ENCODE peak calls at places on chromosomes 6 and 20, in seven cellular contexts. I, V, B, N, J, O and T are unnamed samples.

GRCh38 chr6:12385316-12385715 is 95.2 kb downstream of the EDN1 start:
- DNase-seq in I (no peak), V (no peak), B (no peak), N (no peak), J (no peak), O (no peak), T (no peak)

GRCh38 chr20:32709528-32710121 is 33.6 kb downstream of the COMMD7 start:
- DNase-seq in I (no peak), V (no peak), B (no peak), N (no peak), J (peak; percentile 19), O (no peak), T (no peak)

GRCh38 chr6:38117281-38117680 is 297.8 kb downstream of the ZFAND3 start:
- DNase-seq in I (no peak), V (no peak), B (no peak), N (no peak), J (peak; percentile 58), O (no peak), T (no peak)

GRCh38 chr20:8860011-8860495 is 208.8 kb upstream of the PLCB4 start:
- DNase-seq in I (no peak), V (no peak), B (no peak), N (no peak), J (peak; percentile 93), O (no peak), T (no peak)

GRCh38 chr6:88698661-88699060 is 264.8 kb downstream of the RNGTT start:
- DNase-seq in I (no peak), V (no peak), B (no peak), N (no peak), J (no peak), O (no peak), T (no peak)

GRCh38 chr6:20416063-20416454 is 14.4 kb downstream of the E2F3 start:
- DNase-seq in I (no peak), V (no peak), B (no peak), N (no peak), J (no peak), O (no peak), T (no peak)

GRCh38 chr6:122400467-122401089 is 1.1 kb downstream of the HSF2 start:
- DNase-seq in I (no peak), V (peak; percentile 10), B (no peak), N (no peak), J (no peak), O (no peak), T (no peak)

GRCh38 chr20:31602779-31603441 is 2.2 kb upstream of the ID1 start:
- DNase-seq in I (no peak), V (peak; percentile 20), B (peak; percentile 66), N (no peak), J (peak; percentile 93), O (no peak), T (no peak)

GRCh38 chr6:150848400-150848799 is 17.1 kb upstream of the MTHFD1L start:
- DNase-seq in I (no peak), V (no peak), B (no peak), N (no peak), J (no peak), O (no peak), T (peak; percentile 45)

GRCh38 chr20:33658510-33658909 is 3.6 kb upstream of the C20orf144 start:
- DNase-seq in I (no peak), V (no peak), B (no peak), N (no peak), J (no peak), O (no peak), T (peak; percentile 45)

GRCh38 chr20:49779972-49780371 is 32.7 kb upstream of the SLC9A8 start:
- DNase-seq in I (no peak), V (no peak), B (no peak), N (no peak), J (no peak), O (no peak), T (no peak)

GRCh38 chr6:146345582-146345981 is 198.1 kb upstream of the RAB32 start:
- DNase-seq in I (no peak), V (no peak), B (no peak), N (no peak), J (no peak), O (no peak), T (no peak)

GRCh38 chr6:7058250-7058923 is 49.4 kb upstream of the RREB1 start:
- DNase-seq in I (peak; percentile 85), V (no peak), B (peak; percentile 82), N (no peak), J (peak; percentile 99), O (no peak), T (peak; percentile 73)

GRCh38 chr6:32982084-32982701 is 13.8 kb downstream of the BRD2 start:
- DNase-seq in I (no peak), V (peak; percentile 52), B (no peak), N (no peak), J (no peak), O (no peak), T (no peak)

GRCh38 chr6:31794866-31795615 is 511 bp downstream of the VARS1 start:
- DNase-seq in I (no peak), V (no peak), B (no peak), N (no peak), J (peak; percentile 52), O (no peak), T (no peak)

GRCh38 chr6:125207956-125208355 is 54.4 kb downstream of the TPD52L1 start:
- DNase-seq in I (no peak), V (no peak), B (no peak), N (no peak), J (peak; percentile 51), O (no peak), T (no peak)

GRCh38 chr6:35737413-35738211 is 780 bp downstream of the ARMC12 start:
- DNase-seq in I (peak; percentile 24), V (peak; percentile 91), B (no peak), N (no peak), J (peak; percentile 71), O (no peak), T (peak; percentile 54)

GRCh38 chr6:140009286-140009685 is 634.8 kb upstream of the CITED2 start:
- DNase-seq in I (no peak), V (no peak), B (no peak), N (no peak), J (no peak), O (no peak), T (no peak)

GRCh38 chr20:23050847-23051627 is 1.6 kb upstream of the THBD start:
- DNase-seq in I (peak; percentile 58), V (no peak), B (peak; percentile 71), N (peak; percentile 71), J (peak; percentile 64), O (peak; percentile 92), T (peak; percentile 82)

GRCh38 chr20:33732166-33732970 is 572 bp downstream of the ZNF341 start:
- DNase-seq in I (peak; percentile 88), V (peak; percentile 93), B (peak; percentile 94), N (peak; percentile 95), J (peak; percentile 75), O (peak; percentile 67), T (peak; percentile 100)

GRCh38 chr6:14641401-14641800 is 523.8 kb downstream of the CD83 start:
- DNase-seq in I (no peak), V (no peak), B (no peak), N (no peak), J (no peak), O (no peak), T (no peak)

GRCh38 chr6:14211596-14211961 is 94.0 kb downstream of the CD83 start:
- DNase-seq in I (peak; percentile 64), V (no peak), B (peak; percentile 70), N (peak; percentile 66), J (peak; percentile 27), O (peak; percentile 32), T (peak; percentile 47)

GRCh38 chr20:4613718-4614620 is 107.7 kb upstream of the PRND start:
- DNase-seq in I (peak; percentile 49), V (peak; percentile 62), B (peak; percentile 92), N (no peak), J (peak; percentile 87), O (peak; percentile 83), T (peak; percentile 41)

GRCh38 chr20:1357921-1358671 is 29.2 kb upstream of the SDCBP2 start:
- DNase-seq in I (no peak), V (no peak), B (no peak), N (no peak), J (peak; percentile 84), O (no peak), T (no peak)

GRCh38 chr6:16205377-16206144 is 32.8 kb upstream of the GMPR start:
- DNase-seq in I (no peak), V (peak; percentile 94), B (peak; percentile 77), N (no peak), J (peak; percentile 95), O (no peak), T (no peak)

GRCh38 chr6:42788671-42789070 is 6.8 kb downstream of the BICRAL start:
- DNase-seq in I (no peak), V (no peak), B (no peak), N (no peak), J (no peak), O (no peak), T (no peak)
- H3K4me1 ChIP-seq in I (peaks cover 5% of the 10 kb centered on the region), V (peaks cover 60% of the 10 kb centered on the region), B (no peaks in the 10 kb centered on the region), N (peaks cover 20% of the 10 kb centered on the region), J (peaks cover 11% of the 10 kb centered on the region), O (peaks cover 41% of the 10 kb centered on the region), T (peaks cover 9% of the 10 kb centered on the region)

GRCh38 chr20:24994470-24995368 is 2.2 kb upstream of the APMAP start:
- DNase-seq in I (peak; percentile 88), V (peak; percentile 80), B (peak; percentile 92), N (no peak), J (peak; percentile 52), O (peak; percentile 93), T (peak; percentile 89)
- H3K4me3 ChIP-seq in I (no peak overlapping the region), V (no peak overlapping the region), B (peak overlapping the region; percentile 16), N (no peak overlapping the region), J (peak overlapping the region; percentile 44), O (no peak overlapping the region), T (no peak overlapping the region)

GRCh38 chr20:62401331-62401779 is 5.7 kb downstream of the CABLES2 start:
- DNase-seq in I (no peak), V (no peak), B (no peak), N (no peak), J (no peak), O (no peak), T (no peak)
- TF ChIP-seq CTCF in I (no peak), V (no peak), B (no peak), N (no peak), J (no peak), O (no peak), T (no peak)

GRCh38 chr6:44002591-44003344 is 124.5 kb downstream of the MRPL14 start:
- DNase-seq in I (peak; percentile 75), V (peak; percentile 15), B (peak; percentile 76), N (peak; percentile 75), J (peak; percentile 59), O (no peak), T (peak; percentile 86)

GRCh38 chr6:44005507-44005903 is 121.7 kb downstream of the MRPL14 start:
- DNase-seq in I (no peak), V (no peak), B (no peak), N (no peak), J (no peak), O (no peak), T (no peak)

GRCh38 chr6:44003345-44004061 is 123.7 kb downstream of the MRPL14 start:
- DNase-seq in I (no peak), V (no peak), B (no peak), N (no peak), J (no peak), O (no peak), T (peak; percentile 39)

GRCh38 chr6:44004625-44005506 is 122.4 kb downstream of the MRPL14 start:
- DNase-seq in I (no peak), V (peak; percentile 35), B (no peak), N (no peak), J (no peak), O (no peak), T (peak; percentile 26)

DNA sequence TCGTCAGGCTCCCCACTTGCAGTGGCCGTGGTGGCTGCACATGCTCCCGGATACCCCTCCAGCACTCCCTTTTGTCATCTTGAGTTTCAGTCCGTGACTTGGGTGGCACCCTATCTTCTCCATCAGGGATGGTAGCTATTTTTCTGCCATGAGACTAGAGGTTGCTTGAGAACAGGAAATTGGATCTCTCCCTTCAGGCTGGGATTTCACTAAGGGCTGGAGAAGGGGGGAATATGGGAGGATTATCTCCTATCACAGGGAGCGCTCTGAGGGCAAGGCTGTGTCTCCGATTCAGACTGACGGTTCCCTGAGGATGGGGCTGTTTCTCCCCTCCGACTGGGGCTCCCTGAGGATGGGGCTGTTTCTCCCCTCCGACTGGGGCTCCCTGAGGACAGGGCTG is 123.1 kb downstream of the MRPL14 start:
- DNase-seq in I (no peak), V (no peak), B (no peak), N (no peak), J (no peak), O (no peak), T (no peak)
- H3K4me1 ChIP-seq in I (peaks cover 4% of the 10 kb centered on the region), V (peaks cover 15% of the 10 kb centered on the region), B (peaks cover 7% of the 10 kb centered on the region), N (peaks cover 13% of the 10 kb centered on the region), J (peaks cover 20% of the 10 kb centered on the region), O (peaks cover 11% of the 10 kb centered on the region), T (peaks cover 21% of the 10 kb centered on the region)